ENCODE peak calls at places on chromosomes 5 and 9, in five cellular contexts. One of them, this sample, is unnamed.

GRCh38 chr5:153018121-153018520 is 472.3 kb upstream of the GRIA1 start:
- DNase-seq in mammary epithelial cell: no peak
- DNase-seq in PC-9: no peak
- DNase-seq in neural progenitor cell: no peak
- DNase-seq in HepG2: no peak
- DNase-seq in this sample: no peak

GRCh38 chr9:115883467-115884329 is 269.9 kb upstream of the PAPPA start:
- DNase-seq in HepG2: peak; percentile 55
- DNase-seq in neural progenitor cell: peak; percentile 59
- DNase-seq in mammary epithelial cell: peak; percentile 66
- DNase-seq in PC-9: peak; percentile 50
- DNase-seq in this sample: peak; percentile 67

GRCh38 chr5:33379757-33380156 is 61.0 kb upstream of the TARS1 start:
- DNase-seq in HepG2: no peak
- DNase-seq in PC-9: peak; percentile 31
- DNase-seq in mammary epithelial cell: peak; percentile 20
- DNase-seq in neural progenitor cell: peak; percentile 79
- DNase-seq in this sample: peak; percentile 20

GRCh38 chr5:11588803-11589202 is 315.4 kb downstream of the CTNND2 start:
- DNase-seq in mammary epithelial cell: no peak
- DNase-seq in PC-9: no peak
- DNase-seq in neural progenitor cell: peak; percentile 93
- DNase-seq in HepG2: no peak
- DNase-seq in this sample: no peak

GRCh38 chr9:94881023-94881422 is 154.5 kb downstream of the AOPEP start:
- DNase-seq in neural progenitor cell: no peak
- DNase-seq in mammary epithelial cell: peak; percentile 22
- DNase-seq in PC-9: no peak
- DNase-seq in HepG2: no peak
- DNase-seq in this sample: no peak

GRCh38 chr5:140996055-140996454 is 29.8 kb downstream of the PCDHAC2 start:
- DNase-seq in mammary epithelial cell: no peak
- DNase-seq in HepG2: no peak
- DNase-seq in neural progenitor cell: no peak
- DNase-seq in PC-9: no peak
- DNase-seq in this sample: peak; percentile 30

GRCh38 chr9:6842584-6842947 is 84.8 kb downstream of the KDM4C start:
- DNase-seq in HepG2: no peak
- DNase-seq in PC-9: no peak
- DNase-seq in neural progenitor cell: no peak
- DNase-seq in mammary epithelial cell: peak; percentile 24
- DNase-seq in this sample: no peak

GRCh38 chr5:169242849-169243186 is 58.1 kb downstream of the SLIT3 start:
- DNase-seq in neural progenitor cell: no peak
- DNase-seq in mammary epithelial cell: no peak
- DNase-seq in PC-9: no peak
- DNase-seq in HepG2: no peak
- DNase-seq in this sample: no peak

GRCh38 chr5:179382486-179382885 is 37.2 kb upstream of the ADAMTS2 start:
- DNase-seq in PC-9: no peak
- DNase-seq in neural progenitor cell: no peak
- DNase-seq in mammary epithelial cell: no peak
- DNase-seq in HepG2: no peak
- DNase-seq in this sample: no peak

GRCh38 chr5:63916786-63917185 is 45.5 kb downstream of the HTR1A start:
- DNase-seq in HepG2: no peak
- DNase-seq in PC-9: no peak
- DNase-seq in neural progenitor cell: no peak
- DNase-seq in mammary epithelial cell: peak; percentile 30
- DNase-seq in this sample: no peak

GRCh38 chr5:126373621-126374416 is 49.4 kb upstream of the GRAMD2B start:
- DNase-seq in mammary epithelial cell: no peak
- DNase-seq in HepG2: no peak
- DNase-seq in PC-9: no peak
- DNase-seq in neural progenitor cell: no peak
- DNase-seq in this sample: no peak

GRCh38 chr5:108747111-108748009 is at the start of gene FER:
- DNase-seq in mammary epithelial cell: peak; percentile 94
- DNase-seq in PC-9: peak; percentile 87
- DNase-seq in neural progenitor cell: peak; percentile 18
- DNase-seq in HepG2: peak; percentile 12
- DNase-seq in this sample: peak; percentile 63

GRCh38 chr9:14238518-14238917 is 75.4 kb downstream of the NFIB start:
- DNase-seq in PC-9: peak; percentile 93
- DNase-seq in neural progenitor cell: peak; percentile 15
- DNase-seq in mammary epithelial cell: peak; percentile 88
- DNase-seq in HepG2: peak; percentile 40
- DNase-seq in this sample: peak; percentile 20

GRCh38 chr9:33159760-33160127 is 7.4 kb downstream of the B4GALT1 start:
- DNase-seq in PC-9: peak; percentile 73
- DNase-seq in mammary epithelial cell: peak; percentile 90
- DNase-seq in HepG2: no peak
- DNase-seq in neural progenitor cell: no peak
- DNase-seq in this sample: no peak

GRCh38 chr9:36815566-36816348 is 218.3 kb downstream of the PAX5 start:
- DNase-seq in mammary epithelial cell: no peak
- DNase-seq in neural progenitor cell: no peak
- DNase-seq in PC-9: no peak
- DNase-seq in HepG2: no peak
- DNase-seq in this sample: peak; percentile 48

GRCh38 chr9:92187390-92187789 is 72.2 kb upstream of the SPTLC1 start:
- DNase-seq in PC-9: no peak
- DNase-seq in mammary epithelial cell: no peak
- DNase-seq in neural progenitor cell: no peak
- DNase-seq in HepG2: no peak
- DNase-seq in this sample: no peak

GRCh38 chr5:13976867-13977479 is 32.5 kb upstream of the DNAH5 start:
- DNase-seq in PC-9: peak; percentile 62
- DNase-seq in mammary epithelial cell: peak; percentile 53
- DNase-seq in HepG2: peak; percentile 15
- DNase-seq in neural progenitor cell: peak; percentile 54
- DNase-seq in this sample: peak; percentile 66

GRCh38 chr5:6501701-6502100 is 53.0 kb downstream of the UBE2QL1 start:
- DNase-seq in neural progenitor cell: no peak
- DNase-seq in PC-9: no peak
- DNase-seq in mammary epithelial cell: no peak
- DNase-seq in HepG2: no peak
- DNase-seq in this sample: no peak

GRCh38 chr9:92608221-92609141 is 61.5 kb downstream of the IPPK start:
- DNase-seq in PC-9: no peak
- DNase-seq in mammary epithelial cell: no peak
- DNase-seq in HepG2: peak; percentile 58
- DNase-seq in neural progenitor cell: no peak
- DNase-seq in this sample: no peak

GRCh38 chr9:19485193-19485592 is 76.4 kb downstream of the ACER2 start:
- DNase-seq in PC-9: no peak
- DNase-seq in neural progenitor cell: no peak
- DNase-seq in mammary epithelial cell: peak; percentile 37
- DNase-seq in HepG2: no peak
- DNase-seq in this sample: no peak

GRCh38 chr9:128203024-128203841 is at the start of gene DNM1:
- DNase-seq in PC-9: no peak
- DNase-seq in neural progenitor cell: peak; percentile 93
- DNase-seq in mammary epithelial cell: peak; percentile 38
- DNase-seq in HepG2: no peak
- DNase-seq in this sample: peak; percentile 90

GRCh38 chr9:138120072-138120471 is 242.5 kb downstream of the CACNA1B start:
- DNase-seq in mammary epithelial cell: no peak
- DNase-seq in PC-9: no peak
- DNase-seq in HepG2: no peak
- DNase-seq in neural progenitor cell: no peak
- DNase-seq in this sample: no peak

GRCh38 chr9:95966303-95966702 is 90.8 kb downstream of the ERCC6L2 start:
- DNase-seq in neural progenitor cell: no peak
- DNase-seq in PC-9: no peak
- DNase-seq in mammary epithelial cell: no peak
- DNase-seq in HepG2: no peak
- DNase-seq in this sample: no peak

GRCh38 chr5:8491254-8491653 is 622.3 kb downstream of the MTRR start:
- DNase-seq in PC-9: no peak
- DNase-seq in mammary epithelial cell: no peak
- DNase-seq in HepG2: no peak
- DNase-seq in neural progenitor cell: no peak
- DNase-seq in this sample: no peak

GRCh38 chr5:39624890-39625289 is 200.1 kb upstream of the DAB2 start:
- DNase-seq in PC-9: no peak
- DNase-seq in neural progenitor cell: no peak
- DNase-seq in HepG2: peak; percentile 37
- DNase-seq in mammary epithelial cell: no peak
- DNase-seq in this sample: peak; percentile 29

GRCh38 chr5:9888517-9888916 is 258.4 kb upstream of the TAS2R1 start:
- DNase-seq in neural progenitor cell: no peak
- DNase-seq in PC-9: no peak
- DNase-seq in mammary epithelial cell: peak; percentile 43
- DNase-seq in HepG2: no peak
- DNase-seq in this sample: peak; percentile 26

GRCh38 chr5:4758550-4758949 is 381.6 kb upstream of the ADAMTS16 start:
- DNase-seq in HepG2: no peak
- DNase-seq in neural progenitor cell: no peak
- DNase-seq in PC-9: no peak
- DNase-seq in mammary epithelial cell: peak; percentile 8
- DNase-seq in this sample: no peak

GRCh38 chr9:36450110-36450732 is 50.2 kb upstream of the RNF38 start:
- DNase-seq in PC-9: peak; percentile 37
- DNase-seq in mammary epithelial cell: peak; percentile 26
- DNase-seq in HepG2: peak; percentile 66
- DNase-seq in neural progenitor cell: peak; percentile 64
- DNase-seq in this sample: peak; percentile 65

GRCh38 chr9:18942801-18943200 is 90.2 kb downstream of the SAXO1 start:
- DNase-seq in PC-9: no peak
- DNase-seq in mammary epithelial cell: no peak
- DNase-seq in neural progenitor cell: no peak
- DNase-seq in HepG2: no peak
- DNase-seq in this sample: no peak

GRCh38 chr9:94929373-94929764 is 202.9 kb downstream of the AOPEP start:
- DNase-seq in HepG2: no peak
- DNase-seq in mammary epithelial cell: no peak
- DNase-seq in neural progenitor cell: no peak
- DNase-seq in PC-9: no peak
- DNase-seq in this sample: no peak

GRCh38 chr5:5039918-5040317 is 100.2 kb upstream of the ADAMTS16 start:
- DNase-seq in neural progenitor cell: no peak
- DNase-seq in mammary epithelial cell: no peak
- DNase-seq in PC-9: no peak
- DNase-seq in HepG2: no peak
- DNase-seq in this sample: no peak

GRCh38 chr9:99162759-99163364 is 57.9 kb downstream of the TGFBR1 start:
- DNase-seq in HepG2: peak; percentile 43
- DNase-seq in neural progenitor cell: peak; percentile 56
- DNase-seq in PC-9: no peak
- DNase-seq in mammary epithelial cell: no peak
- DNase-seq in this sample: peak; percentile 52

GRCh38 chr5:132501961-132502931 is 11.7 kb upstream of the IRF1 start:
- DNase-seq in mammary epithelial cell: no peak
- DNase-seq in neural progenitor cell: no peak
- DNase-seq in HepG2: peak; percentile 41
- DNase-seq in PC-9: no peak
- DNase-seq in this sample: peak; percentile 37

GRCh38 chr9:135983745-135984710 is 22.9 kb upstream of the UBAC1 start:
- DNase-seq in PC-9: no peak
- DNase-seq in neural progenitor cell: no peak
- DNase-seq in HepG2: no peak
- DNase-seq in mammary epithelial cell: no peak
- DNase-seq in this sample: no peak
- TF ChIP-seq EZH2 in PC-9: no peak
- TF ChIP-seq EZH2 in neural progenitor cell: no peak
- TF ChIP-seq EZH2 in HepG2: no peak
- TF ChIP-seq EZH2 in mammary epithelial cell: no peak
- TF ChIP-seq EZH2 in this sample: no peak

GRCh38 chr9:83062653-83063527 is at the start of gene RASEF:
- DNase-seq in PC-9: peak; percentile 84
- DNase-seq in neural progenitor cell: peak; percentile 74
- DNase-seq in mammary epithelial cell: peak; percentile 78
- DNase-seq in HepG2: no peak
- DNase-seq in this sample: peak; percentile 85
- TF ChIP-seq EZH2 in PC-9: no peak
- TF ChIP-seq EZH2 in neural progenitor cell: peak; percentile 91
- TF ChIP-seq EZH2 in mammary epithelial cell: no peak
- TF ChIP-seq EZH2 in HepG2: no peak
- TF ChIP-seq EZH2 in this sample: peak; percentile 20

GRCh38 chr5:112630246-112631009 is 107.3 kb upstream of the APC start:
- DNase-seq in mammary epithelial cell: no peak
- DNase-seq in PC-9: no peak
- DNase-seq in HepG2: no peak
- DNase-seq in neural progenitor cell: no peak
- DNase-seq in this sample: peak; percentile 53

GRCh38 chr5:112625586-112625985 is 112.1 kb upstream of the APC start:
- DNase-seq in PC-9: no peak
- DNase-seq in HepG2: no peak
- DNase-seq in mammary epithelial cell: no peak
- DNase-seq in neural progenitor cell: no peak
- DNase-seq in this sample: no peak

GRCh38 chr5:112626079-112626478 is 111.6 kb upstream of the APC start:
- DNase-seq in mammary epithelial cell: no peak
- DNase-seq in neural progenitor cell: no peak
- DNase-seq in HepG2: no peak
- DNase-seq in PC-9: no peak
- DNase-seq in this sample: no peak

GRCh38 chr5:112626715-112627114 is 111.0 kb upstream of the APC start:
- DNase-seq in PC-9: no peak
- DNase-seq in mammary epithelial cell: no peak
- DNase-seq in HepG2: no peak
- DNase-seq in neural progenitor cell: no peak
- DNase-seq in this sample: no peak

GRCh38 chr5:112628219-112628618 is 109.5 kb upstream of the APC start:
- DNase-seq in neural progenitor cell: peak; percentile 56
- DNase-seq in PC-9: no peak
- DNase-seq in mammary epithelial cell: no peak
- DNase-seq in HepG2: no peak
- DNase-seq in this sample: peak; percentile 38
- TF ChIP-seq EZH2 in neural progenitor cell: no peak
- TF ChIP-seq EZH2 in PC-9: no peak
- TF ChIP-seq EZH2 in mammary epithelial cell: no peak
- TF ChIP-seq EZH2 in HepG2: no peak
- TF ChIP-seq EZH2 in this sample: no peak

DNA sequence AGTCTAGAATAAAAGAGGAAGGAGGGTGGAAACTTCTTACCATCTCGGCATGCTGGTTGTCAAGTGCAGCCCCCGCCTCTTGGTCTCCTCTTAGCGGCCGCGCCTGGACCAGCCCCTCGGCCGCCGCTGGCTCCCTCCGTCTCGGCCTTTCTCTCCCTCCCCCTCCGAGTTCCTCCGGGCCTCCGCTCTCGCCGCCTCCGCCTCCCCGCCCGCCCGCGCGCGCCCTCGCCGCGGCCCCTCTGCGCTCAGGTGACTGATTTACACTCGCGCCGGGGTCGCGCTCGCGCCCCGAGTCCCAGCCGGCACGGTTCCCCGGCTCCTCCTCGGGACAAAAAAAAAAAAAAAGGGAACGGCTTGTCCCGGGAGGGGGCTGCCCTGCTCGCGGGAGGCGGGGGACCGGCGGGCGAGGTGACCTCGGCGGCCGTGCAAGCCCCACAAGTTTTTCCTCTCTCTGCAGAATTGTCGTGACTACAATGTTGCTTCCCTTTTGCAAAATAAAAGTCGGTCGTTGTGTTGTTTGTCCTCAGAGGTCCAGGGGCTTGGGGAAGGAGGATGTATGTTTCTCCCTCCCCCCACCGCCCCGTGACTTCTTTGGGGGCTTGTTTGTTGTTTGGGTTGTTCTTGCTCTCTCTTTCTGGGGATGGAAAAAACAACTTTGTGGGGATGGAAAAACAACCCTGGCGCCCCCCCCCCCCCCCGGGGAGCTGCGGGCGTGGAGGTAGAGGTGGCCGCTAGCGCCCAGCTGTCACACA is at the start of gene BNC2:
- DNase-seq in PC-9: no peak
- DNase-seq in HepG2: no peak
- DNase-seq in neural progenitor cell: peak; percentile 84
- DNase-seq in mammary epithelial cell: no peak
- DNase-seq in this sample: peak; percentile 81
- TF ChIP-seq EZH2 in PC-9: no peak
- TF ChIP-seq EZH2 in HepG2: no peak
- TF ChIP-seq EZH2 in neural progenitor cell: no peak
- TF ChIP-seq EZH2 in mammary epithelial cell: no peak
- TF ChIP-seq EZH2 in this sample: no peak

This sample was measured in hepatocyte.